ENCODE peak calls at places on chromosomes 7 and 10, in nine cellular contexts. X, V, K, D, J, L, W, Z and M are unnamed samples.

GRCh38 chr10:58512470-58513188 is at the start of gene BICC1:
- DNase-seq in K (peak), V (peak), W (no peak), J (no peak), L (no peak), X (peak), Z (no peak), D (no peak), M (peak)

GRCh38 chr7:134602921-134603394 is 43.7 kb upstream of the BPGM start:
- DNase-seq in L (peak), K (no peak), X (peak), W (no peak), J (no peak), D (no peak), Z (no peak), V (no peak), M (no peak)

GRCh38 chr7:12771378-12771877 is 84.0 kb downstream of the ARL4A start:
- DNase-seq in V (peak), Z (no peak), W (no peak), X (peak), J (no peak), D (no peak), K (no peak), L (no peak), M (peak)

GRCh38 chr10:3095373-3096139 is 28.2 kb downstream of the PFKP start:
- DNase-seq in W (peak), K (no peak), D (peak), V (peak), L (peak), X (no peak), Z (no peak), J (peak), M (peak)

GRCh38 chr10:64130152-64130551 is 609.0 kb downstream of the REEP3 start:
- DNase-seq in Z (no peak), J (no peak), X (no peak), D (no peak), W (no peak), V (no peak), K (no peak), L (no peak), M (no peak)

GRCh38 chr7:78359836-78360235 is 561.3 kb downstream of the PHTF2 start:
- DNase-seq in K (no peak), X (no peak), W (no peak), V (no peak), Z (no peak), J (no peak), D (no peak), L (no peak), M (no peak)

GRCh38 chr10:43099928-43100327 is 23.1 kb downstream of the RET start:
- DNase-seq in L (no peak), V (no peak), W (no peak), K (no peak), J (no peak), X (no peak), Z (no peak), D (no peak), M (no peak)

GRCh38 chr7:82141427-82141826 is 302.1 kb downstream of the CACNA2D1 start:
- DNase-seq in W (no peak), K (no peak), Z (no peak), V (no peak), J (no peak), L (no peak), D (no peak), X (no peak), M (no peak)

GRCh38 chr10:77455538-77455937 is 182.1 kb downstream of the KCNMA1 start:
- DNase-seq in Z (no peak), D (no peak), V (no peak), K (no peak), X (no peak), W (no peak), J (no peak), L (no peak), M (no peak)

GRCh38 chr10:970311-971149 is 17.7 kb upstream of the GTPBP4 start:
- DNase-seq in Z (no peak), J (no peak), X (peak), K (no peak), D (no peak), V (no peak), L (peak), W (no peak), M (no peak)

GRCh38 chr7:36945612-36946400 is 221.5 kb upstream of the AOAH start:
- DNase-seq in K (no peak), L (peak), J (no peak), Z (no peak), D (no peak), W (no peak), X (peak), V (no peak), M (no peak)

GRCh38 chr7:2873686-2874551 is 29.8 kb upstream of the GNA12 start:
- DNase-seq in V (no peak), D (peak), W (peak), Z (no peak), K (no peak), L (no peak), X (no peak), J (peak), M (no peak)

GRCh38 chr7:158310924-158311713 is 276.5 kb downstream of the PTPRN2 start:
- DNase-seq in V (no peak), L (no peak), D (no peak), Z (no peak), K (no peak), X (no peak), W (no peak), J (no peak), M (no peak)

GRCh38 chr10:5395168-5395567 is 9.5 kb downstream of the TUBAL3 start:
- DNase-seq in K (no peak), X (no peak), Z (no peak), W (no peak), J (no peak), D (no peak), L (no peak), V (no peak), M (no peak)

GRCh38 chr10:5905854-5906507 is 15.9 kb downstream of the FBH1 start:
- DNase-seq in W (no peak), V (no peak), K (no peak), X (no peak), D (no peak), L (no peak), J (no peak), Z (no peak), M (peak)

GRCh38 chr7:37916673-37917660 is at the start of gene SFRP4:
- DNase-seq in D (peak), X (peak), W (peak), L (peak), J (no peak), V (peak), Z (no peak), K (peak), M (peak)

GRCh38 chr7:17706734-17707133 is 233.6 kb downstream of the SNX13 start:
- DNase-seq in W (peak), K (no peak), V (peak), L (peak), X (peak), Z (no peak), J (peak), D (peak), M (peak)

GRCh38 chr7:68505721-68506120 is 1092.6 kb upstream of the AUTS2 start:
- DNase-seq in X (no peak), W (no peak), L (no peak), J (no peak), V (no peak), Z (no peak), K (no peak), D (no peak), M (no peak)

GRCh38 chr10:36172574-36172973 is 530.5 kb upstream of the FZD8 start:
- DNase-seq in K (no peak), X (no peak), Z (no peak), V (no peak), D (no peak), W (no peak), J (no peak), L (no peak), M (no peak)

GRCh38 chr10:7260412-7260900 is 150.4 kb downstream of the SFMBT2 start:
- DNase-seq in L (peak), W (peak), X (peak), V (peak), D (peak), Z (peak), J (peak), K (no peak), M (peak)

GRCh38 chr10:9895406-9895805 is 1122.3 kb upstream of the CELF2 start:
- DNase-seq in W (no peak), Z (no peak), K (no peak), D (no peak), V (no peak), X (no peak), L (no peak), J (no peak), M (no peak)

GRCh38 chr7:72077776-72078175 is 334.4 kb downstream of the CALN1 start:
- DNase-seq in K (no peak), D (no peak), Z (no peak), V (no peak), W (no peak), X (no peak), L (no peak), J (no peak), M (no peak)

GRCh38 chr7:125316451-125316850 is 386.8 kb upstream of the POT1 start:
- DNase-seq in J (no peak), V (no peak), X (peak), W (peak), Z (no peak), D (no peak), L (peak), K (no peak), M (no peak)

GRCh38 chr10:132447446-132448247 is 50.6 kb downstream of the PWWP2B start:
- DNase-seq in J (no peak), Z (peak), L (peak), D (no peak), K (peak), X (peak), V (peak), W (no peak), M (no peak)

GRCh38 chr7:30971440-30971839 is 7.7 kb downstream of the GHRHR start:
- DNase-seq in W (no peak), X (no peak), J (no peak), Z (no peak), V (no peak), D (no peak), L (no peak), K (no peak), M (no peak)

GRCh38 chr7:47992446-47992845 is 13.0 kb upstream of the HUS1 start:
- DNase-seq in D (no peak), L (no peak), V (no peak), X (no peak), K (no peak), Z (no peak), J (no peak), W (no peak), M (no peak)

GRCh38 chr7:73358590-73359275 is 30.8 kb downstream of the FKBP6 start:
- DNase-seq in L (no peak), W (no peak), X (peak), D (no peak), Z (no peak), J (no peak), V (no peak), K (no peak), M (no peak)

DNA sequence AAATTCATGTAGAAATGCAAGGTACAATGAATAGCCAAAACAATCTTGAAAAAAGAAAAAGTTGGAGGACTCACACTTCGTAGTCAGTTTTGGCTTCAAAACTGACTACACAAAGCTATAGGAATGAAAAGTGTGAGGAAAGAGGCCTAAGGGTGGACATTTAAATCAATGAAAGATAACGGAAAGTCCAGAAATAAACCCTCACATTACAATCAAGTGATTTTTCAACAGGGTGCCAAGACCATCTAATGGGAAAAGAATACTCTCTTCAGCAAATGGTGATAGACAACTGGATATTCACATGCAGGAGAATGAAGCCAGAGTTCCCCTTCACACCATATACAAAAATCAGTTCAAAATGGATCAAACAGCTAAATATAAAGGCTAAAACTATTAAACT is 106.8 kb downstream of the SRPK2 start:
- DNase-seq in W (no peak), X (no peak), V (no peak), K (no peak), D (no peak), L (no peak), Z (no peak), J (no peak), M (no peak)
- TF ChIP-seq POLR2A in W (no peak), X (no peak), V (no peak), K (no peak), D (no peak), L (no peak), Z (no peak), J (no peak), M (no peak)

DNA sequence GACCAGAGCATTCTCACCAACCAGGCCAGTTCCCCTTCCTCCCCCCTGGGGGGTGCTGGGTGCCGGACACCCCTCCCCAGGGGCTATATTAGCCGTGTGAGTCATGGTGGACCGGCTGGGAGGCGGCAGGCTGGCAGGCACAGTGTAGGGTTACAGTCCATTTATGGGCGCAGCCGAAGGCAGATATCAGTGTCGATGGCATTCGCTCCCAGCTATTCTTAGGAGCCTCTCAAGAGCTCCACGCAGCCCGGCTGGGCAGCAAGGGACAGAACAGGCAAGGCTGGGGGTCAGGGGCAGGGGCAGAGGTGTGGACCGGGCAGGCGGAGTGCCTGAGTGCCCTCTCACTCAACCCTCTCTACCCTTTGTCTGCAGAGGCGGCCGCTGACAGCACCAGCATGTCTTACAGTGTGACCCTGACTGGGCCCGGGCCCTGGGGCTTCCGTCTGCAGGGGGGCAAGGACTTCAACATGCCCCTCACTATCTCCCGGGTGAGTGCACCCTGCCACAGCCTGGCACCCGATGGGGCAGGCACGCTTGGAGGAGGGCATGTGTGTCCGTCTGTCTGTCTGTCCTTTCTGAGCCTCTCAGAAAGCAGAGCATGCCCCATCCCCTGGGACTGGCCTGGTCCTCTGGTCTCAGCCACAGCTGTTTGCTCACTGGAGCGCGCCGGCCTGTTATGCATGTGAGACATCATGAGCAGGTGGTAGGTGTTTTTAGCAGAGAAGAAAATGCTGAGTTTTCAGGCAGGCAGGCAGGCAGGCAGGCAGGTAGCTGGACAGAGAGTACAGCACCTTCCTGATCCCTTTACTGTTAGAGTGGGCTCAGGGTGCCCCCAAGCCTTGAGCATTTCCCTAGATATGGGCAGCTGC is at the start of gene LDB3:
- DNase-seq in L (no peak), D (no peak), J (no peak), W (no peak), X (peak), K (peak), V (peak), Z (peak), M (peak)
- TF ChIP-seq POLR2A in L (no peak), D (no peak), J (no peak), W (no peak), X (no peak), K (no peak), V (peak), Z (no peak), M (peak)

GRCh38 chr10:59628965-59629364 is 80.7 kb downstream of the SLC16A9 start:
- DNase-seq in X (no peak), K (no peak), D (no peak), Z (no peak), V (no peak), W (no peak), J (no peak), L (no peak), M (no peak)
- TF ChIP-seq POLR2A in X (no peak), K (no peak), D (no peak), Z (no peak), V (no peak), W (no peak), J (no peak), L (no peak), M (no peak)

GRCh38 chr7:181738-182137 is 10.6 kb upstream of the FAM20C start:
- DNase-seq in Z (no peak), D (no peak), X (no peak), V (no peak), L (no peak), J (no peak), K (peak), W (no peak), M (no peak)
- TF ChIP-seq POLR2A in Z (no peak), D (no peak), X (no peak), V (no peak), L (no peak), J (no peak), K (no peak), W (no peak), M (no peak)

DNA sequence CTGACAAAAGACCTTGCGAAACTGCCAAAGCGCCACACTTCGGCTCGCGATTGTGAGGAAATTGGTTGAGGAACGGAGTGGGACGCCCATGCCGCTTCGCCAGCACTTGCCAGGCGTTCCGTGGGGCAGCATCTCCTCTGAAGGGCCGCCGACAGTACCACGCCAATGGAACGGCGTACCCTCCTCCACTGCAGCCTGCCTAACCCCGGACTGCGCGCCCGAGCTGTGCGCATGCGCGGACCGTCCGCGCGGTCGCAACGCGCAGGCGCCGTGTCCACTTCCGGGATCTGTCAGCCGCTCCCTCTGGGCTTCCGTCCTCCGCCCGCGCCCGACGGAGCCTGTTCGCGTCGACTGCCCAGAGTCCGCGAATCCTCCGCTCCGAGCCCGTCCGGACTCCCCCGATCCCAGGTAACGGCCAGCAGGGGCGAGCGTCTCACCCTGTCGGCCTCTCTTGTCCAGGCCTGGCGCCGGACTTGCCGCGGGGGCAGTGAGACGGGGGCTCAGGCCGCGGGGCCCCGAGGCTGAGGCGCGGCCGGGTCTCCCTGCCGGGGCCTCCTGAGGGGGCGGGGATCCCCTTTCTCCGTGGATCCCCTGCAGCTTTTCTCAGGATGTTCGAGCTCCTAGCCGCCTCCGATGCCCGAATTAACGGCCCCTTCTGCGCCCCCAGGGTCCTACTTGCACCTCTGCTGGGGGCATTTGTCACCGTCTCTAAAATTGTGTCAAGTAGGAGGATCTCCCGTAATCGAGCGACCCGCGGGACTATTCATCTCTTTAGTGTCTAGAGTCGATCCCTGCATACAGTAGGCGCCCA is at the start of gene ARPC1A:
- DNase-seq in D (peak), W (peak), Z (peak), K (peak), X (peak), V (peak), L (peak), J (peak), M (peak)
- TF ChIP-seq POLR2A in D (peak), W (peak), Z (peak), K (peak), X (peak), V (peak), L (peak), J (peak), M (peak)

GRCh38 chr7:121042899-121043298 is 54.4 kb downstream of the CPED1 start:
- DNase-seq in Z (no peak), X (no peak), D (no peak), W (no peak), K (no peak), J (no peak), V (no peak), L (no peak), M (no peak)
- TF ChIP-seq POLR2A in Z (no peak), X (no peak), D (no peak), W (no peak), K (no peak), J (no peak), V (no peak), L (no peak), M (no peak)

GRCh38 chr10:21533577-21534475 is at the start of gene MLLT10:
- DNase-seq in L (peak), X (peak), J (peak), Z (peak), K (peak), V (peak), D (peak), W (peak), M (peak)
- TF ChIP-seq POLR2A in L (peak), X (peak), J (peak), Z (peak), K (peak), V (peak), D (peak), W (peak), M (peak)

DNA sequence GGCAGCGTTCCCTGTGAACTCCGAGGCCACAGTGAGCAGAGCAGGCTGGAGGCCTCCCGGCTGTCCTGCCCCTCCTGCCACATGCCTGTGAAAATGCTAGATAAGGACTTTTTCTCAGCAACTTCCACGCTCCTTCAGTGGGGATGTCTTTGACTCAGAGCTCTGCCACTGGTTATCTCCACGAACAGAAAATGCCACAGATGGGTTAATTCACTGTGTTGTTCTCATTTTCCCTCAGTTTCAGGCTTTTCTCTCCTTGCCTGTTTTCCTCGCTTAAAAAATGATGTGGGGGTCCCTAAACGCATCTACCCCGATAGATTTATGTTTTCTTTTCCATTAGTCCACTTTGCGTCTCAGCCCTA is 51.3 kb downstream of the IKZF1 start:
- DNase-seq in Z (no peak), W (no peak), D (peak), K (no peak), V (no peak), J (no peak), L (no peak), X (no peak), M (peak)
- TF ChIP-seq POLR2A in Z (no peak), W (no peak), D (no peak), K (no peak), V (no peak), J (no peak), L (no peak), X (no peak), M (no peak)

DNA sequence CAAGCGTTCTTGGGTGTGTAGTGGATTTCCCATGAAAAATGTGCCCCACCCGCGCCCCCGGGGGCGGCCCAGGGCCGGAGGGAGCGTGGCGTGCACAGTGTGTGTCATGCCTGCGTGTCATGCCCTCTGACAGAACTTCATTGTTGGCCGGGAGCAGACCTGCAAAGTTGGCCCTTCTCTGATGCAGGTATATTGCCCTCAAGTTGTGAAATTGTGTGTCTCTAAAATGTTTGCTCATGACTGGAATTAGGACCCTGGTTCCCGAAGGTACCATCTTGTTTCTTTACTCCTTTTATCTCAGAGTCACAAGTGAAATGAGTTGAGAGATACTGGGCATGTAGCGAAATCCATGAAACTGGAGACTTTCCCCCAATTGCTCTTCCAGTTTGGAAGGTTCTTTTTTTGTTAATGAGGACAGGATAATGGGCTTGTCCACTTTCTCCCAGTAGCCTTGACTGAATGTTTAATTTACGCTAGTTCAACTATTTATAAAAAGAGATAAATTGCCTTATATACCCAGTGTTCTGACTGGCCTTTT is 26.2 kb downstream of the ADK start:
- DNase-seq in D (peak), K (peak), L (peak), X (peak), Z (peak), J (no peak), W (no peak), V (no peak), M (no peak)
- TF ChIP-seq POLR2A in D (no peak), K (no peak), L (peak), X (no peak), Z (no peak), J (no peak), W (no peak), V (no peak), M (no peak)

GRCh38 chr10:102408728-102409603 is 9.6 kb downstream of the PSD start:
- DNase-seq in L (no peak), X (peak), V (peak), W (no peak), J (peak), D (peak), K (peak), Z (peak), M (peak)
- TF ChIP-seq POLR2A in L (no peak), X (no peak), V (no peak), W (no peak), J (no peak), D (no peak), K (no peak), Z (no peak), M (peak)